ENCODE peak calls at places on chromosome 3, in ten cellular contexts. X, Z, T, M, K, G, O, V, D and A are unnamed samples.

GRCh38 chr3:127068111-127068810 is 85.3 kb downstream of the PLXNA1 start:
- DNase-seq in X (no peak), Z (no peak), T (no peak), M (no peak), K (no peak), G (no peak), O (no peak), V (no peak), D (peak), A (no peak)

GRCh38 chr3:58025824-58026579 is 17.8 kb downstream of the FLNB start:
- DNase-seq in X (no peak), Z (no peak), T (no peak), M (no peak), K (no peak), G (peak), O (no peak), V (no peak), D (peak), A (no peak)

GRCh38 chr3:71370467-71370866 is 213.1 kb downstream of the FOXP1 start:
- DNase-seq in X (no peak), Z (no peak), T (no peak), M (no peak), K (no peak), G (no peak), O (no peak), V (no peak), D (no peak), A (no peak)

GRCh38 chr3:89314454-89314853 is 207.0 kb downstream of the EPHA3 start:
- DNase-seq in X (no peak), Z (no peak), T (no peak), M (no peak), K (no peak), G (no peak), O (no peak), V (no peak), D (no peak), A (no peak)

GRCh38 chr3:40018369-40018768 is 209.0 kb downstream of the MYRIP start:
- DNase-seq in X (no peak), Z (no peak), T (no peak), M (no peak), K (no peak), G (no peak), O (no peak), V (no peak), D (no peak), A (no peak)

GRCh38 chr3:185960518-185961288 is 22.9 kb upstream of the TRA2B start:
- DNase-seq in X (no peak), Z (no peak), T (no peak), M (no peak), K (no peak), G (no peak), O (no peak), V (no peak), D (no peak), A (no peak)

GRCh38 chr3:137174514-137174913 is 216.7 kb downstream of the IL20RB start:
- DNase-seq in X (no peak), Z (no peak), T (no peak), M (no peak), K (no peak), G (no peak), O (no peak), V (no peak), D (no peak), A (no peak)

GRCh38 chr3:40615916-40616315 is 91.2 kb downstream of the ZNF621 start:
- DNase-seq in X (no peak), Z (no peak), T (no peak), M (no peak), K (no peak), G (no peak), O (no peak), V (no peak), D (no peak), A (peak)

GRCh38 chr3:2024037-2024436 is 74.6 kb upstream of the CNTN4 start:
- DNase-seq in X (no peak), Z (no peak), T (no peak), M (no peak), K (no peak), G (no peak), O (no peak), V (no peak), D (no peak), A (no peak)

GRCh38 chr3:119125742-119126507 is 20.0 kb upstream of the TEX55 start:
- DNase-seq in X (no peak), Z (no peak), T (no peak), M (no peak), K (no peak), G (no peak), O (no peak), V (no peak), D (no peak), A (no peak)

GRCh38 chr3:101836907-101837598 is 12.3 kb upstream of the NFKBIZ start:
- DNase-seq in X (no peak), Z (no peak), T (no peak), M (peak), K (no peak), G (no peak), O (no peak), V (no peak), D (no peak), A (no peak)

GRCh38 chr3:171277456-171278406 is 182.5 kb downstream of the TNIK start:
- DNase-seq in X (no peak), Z (no peak), T (no peak), M (no peak), K (no peak), G (no peak), O (no peak), V (no peak), D (no peak), A (no peak)

GRCh38 chr3:42491876-42492507 is 10.5 kb upstream of the VIPR1 start:
- DNase-seq in X (peak), Z (no peak), T (no peak), M (peak), K (no peak), G (no peak), O (no peak), V (no peak), D (no peak), A (no peak)

GRCh38 chr3:44924102-44925084 is 50.0 kb downstream of the TGM4 start:
- DNase-seq in X (no peak), Z (no peak), T (no peak), M (no peak), K (no peak), G (no peak), O (no peak), V (no peak), D (no peak), A (no peak)

GRCh38 chr3:14403636-14404395 is 1.4 kb downstream of the SLC6A6 start:
- DNase-seq in X (peak), Z (no peak), T (no peak), M (peak), K (no peak), G (peak), O (no peak), V (no peak), D (peak), A (no peak)

GRCh38 chr3:116661196-116661595 is 48.4 kb upstream of the TUSC7 start:
- DNase-seq in X (no peak), Z (no peak), T (no peak), M (no peak), K (no peak), G (no peak), O (no peak), V (no peak), D (no peak), A (no peak)

GRCh38 chr3:136277634-136278033 is 27.5 kb downstream of the PCCB start:
- DNase-seq in X (no peak), Z (no peak), T (no peak), M (no peak), K (no peak), G (no peak), O (no peak), V (no peak), D (no peak), A (no peak)

GRCh38 chr3:123586131-123586530 is 1.3 kb upstream of the HACD2 start:
- DNase-seq in X (no peak), Z (no peak), T (no peak), M (no peak), K (no peak), G (peak), O (no peak), V (no peak), D (no peak), A (peak)

GRCh38 chr3:122609798-122610559 is 32.5 kb downstream of the PARP15 start:
- DNase-seq in X (no peak), Z (no peak), T (no peak), M (no peak), K (no peak), G (no peak), O (no peak), V (no peak), D (no peak), A (no peak)

GRCh38 chr3:59469948-59470723 is 420.3 kb upstream of the CFAP20DC start:
- DNase-seq in X (no peak), Z (no peak), T (no peak), M (no peak), K (no peak), G (no peak), O (no peak), V (no peak), D (no peak), A (no peak)

GRCh38 chr3:23249961-23250360 is 46.8 kb downstream of the UBE2E2 start:
- DNase-seq in X (no peak), Z (no peak), T (no peak), M (no peak), K (no peak), G (no peak), O (no peak), V (no peak), D (no peak), A (no peak)

GRCh38 chr3:23256741-23257435 is 53.8 kb downstream of the UBE2E2 start:
- DNase-seq in X (no peak), Z (no peak), T (no peak), M (no peak), K (no peak), G (no peak), O (no peak), V (no peak), D (no peak), A (no peak)

GRCh38 chr3:23254287-23254686 is 51.2 kb downstream of the UBE2E2 start:
- DNase-seq in X (no peak), Z (no peak), T (no peak), M (no peak), K (no peak), G (no peak), O (no peak), V (no peak), D (no peak), A (no peak)

GRCh38 chr3:23254875-23255274 is 51.7 kb downstream of the UBE2E2 start:
- DNase-seq in X (no peak), Z (no peak), T (no peak), M (no peak), K (no peak), G (no peak), O (no peak), V (no peak), D (no peak), A (no peak)

DNA sequence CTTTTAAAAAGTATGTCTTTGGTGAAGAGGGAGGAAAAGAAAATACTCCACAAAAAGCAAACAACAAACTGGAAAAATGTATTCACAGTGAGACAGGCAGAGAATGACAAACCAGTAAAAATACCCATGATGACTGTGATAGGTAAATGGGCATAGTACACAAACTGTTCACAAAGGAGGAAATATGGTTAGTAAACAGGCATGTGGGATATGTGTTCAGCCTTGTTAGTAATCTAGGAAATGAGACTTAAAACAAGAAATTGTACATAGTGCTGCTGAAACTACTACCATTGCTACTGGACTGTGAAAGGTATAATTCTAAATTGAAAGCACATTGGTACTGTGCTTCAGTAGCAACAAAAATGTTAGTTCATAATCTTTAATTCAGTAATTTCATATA is 50.1 kb downstream of the UBE2E2 start:
- DNase-seq in X (no peak), Z (no peak), T (no peak), M (no peak), K (no peak), G (no peak), O (no peak), V (no peak), D (no peak), A (no peak)
- TF ChIP-seq CTCF in X (no peak), Z (no peak), T (no peak), M (no peak), K (no peak), G (no peak), O (no peak), V (no peak), D (no peak), A (no peak)

GRCh38 chr3:11774296-11774877 is 72.3 kb downstream of the TAMM41 start:
- DNase-seq in X (peak), Z (peak), T (no peak), M (no peak), K (no peak), G (peak), O (no peak), V (peak), D (no peak), A (peak)

GRCh38 chr3:11778248-11778647 is 68.4 kb downstream of the TAMM41 start:
- DNase-seq in X (no peak), Z (no peak), T (no peak), M (no peak), K (no peak), G (no peak), O (no peak), V (no peak), D (no peak), A (no peak)

GRCh38 chr3:11775493-11775892 is 71.2 kb downstream of the TAMM41 start:
- DNase-seq in X (no peak), Z (no peak), T (no peak), M (no peak), K (no peak), G (no peak), O (no peak), V (no peak), D (no peak), A (no peak)

GRCh38 chr3:11780341-11780740 is 66.3 kb downstream of the TAMM41 start:
- DNase-seq in X (no peak), Z (no peak), T (no peak), M (no peak), K (no peak), G (no peak), O (no peak), V (no peak), D (no peak), A (no peak)

DNA sequence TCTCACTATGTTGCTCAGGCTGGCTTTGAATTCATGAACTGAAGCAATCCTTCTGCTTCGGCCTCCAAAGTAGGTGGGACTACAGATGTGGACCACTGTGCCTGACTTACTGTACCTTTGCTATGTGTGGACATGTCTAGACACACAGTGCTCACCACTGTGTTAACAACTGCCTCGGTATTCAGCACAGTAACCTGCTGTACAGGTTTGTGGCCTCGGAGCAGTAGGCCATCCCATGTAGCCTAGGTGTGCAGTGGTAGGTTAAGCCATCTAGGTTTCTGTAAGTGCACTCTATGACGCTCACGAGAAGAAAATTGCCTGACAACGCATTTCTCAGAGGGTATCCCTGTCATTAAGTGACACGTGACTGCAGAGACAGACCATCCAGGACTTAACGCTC is 70.3 kb downstream of the TAMM41 start:
- DNase-seq in X (no peak), Z (no peak), T (no peak), M (no peak), K (no peak), G (no peak), O (no peak), V (no peak), D (no peak), A (no peak)
- TF ChIP-seq CTCF in X (no peak), Z (no peak), T (no peak), M (no peak), K (no peak), G (no peak), O (no peak), V (no peak), D (no peak), A (no peak)

GRCh38 chr3:111277226-111277625 is 205.6 kb downstream of the NECTIN3 start:
- DNase-seq in X (no peak), Z (no peak), T (no peak), M (no peak), K (no peak), G (no peak), O (no peak), V (no peak), D (no peak), A (no peak)
- TF ChIP-seq CTCF in X (no peak), Z (peak), T (no peak), M (no peak), K (no peak), G (peak), O (no peak), V (no peak), D (no peak), A (no peak)

DNA sequence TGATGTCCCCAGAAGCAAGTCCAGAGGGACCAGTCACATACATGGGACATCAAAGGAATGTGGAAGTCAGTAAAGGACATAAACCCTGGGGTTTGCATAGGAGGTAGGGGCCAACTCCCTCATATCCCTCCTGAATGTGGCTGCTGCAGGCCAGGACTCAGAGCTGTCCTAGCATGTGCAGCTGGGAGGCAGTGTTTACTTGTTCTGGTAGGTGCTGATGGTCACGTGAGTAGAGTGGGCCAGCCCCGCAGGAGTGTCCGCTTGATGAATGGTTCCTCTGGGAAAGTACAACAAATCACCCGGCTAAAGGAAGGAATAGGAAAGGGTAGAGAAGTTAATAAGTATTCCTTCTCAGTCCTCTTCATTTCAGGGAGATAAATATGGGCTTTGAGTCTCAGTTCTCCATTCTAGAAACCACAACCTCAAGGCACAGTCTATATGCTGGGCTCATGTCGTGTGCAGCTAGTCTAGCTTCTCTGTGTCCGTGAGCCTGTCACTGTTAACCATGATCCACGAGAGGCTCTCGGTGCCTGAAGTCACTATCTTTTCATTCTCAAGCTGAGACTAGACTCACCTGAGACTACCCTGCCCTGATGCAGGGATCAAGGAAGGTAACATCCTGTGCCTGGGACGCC is 17.9 kb downstream of the RIOX2 start:
- DNase-seq in X (no peak), Z (no peak), T (no peak), M (no peak), K (no peak), G (no peak), O (no peak), V (no peak), D (no peak), A (no peak)
- TF ChIP-seq CTCF in X (no peak), Z (no peak), T (no peak), M (no peak), K (no peak), G (no peak), O (no peak), V (no peak), D (no peak), A (no peak)